ENCODE peak calls at places on chromosomes 2 and 18, in nine cellular contexts. One of them, this sample, is unnamed.

GRCh38 chr2:73746015-73746876 is 9.1 kb upstream of the TPRKB start:
- DNase-seq in iris pigment epithelial cell: no peak
- DNase-seq in NCI-H1092: no peak
- DNase-seq in smooth muscle cell of the brain vasculature: no peak
- DNase-seq in A172: no peak
- DNase-seq in amygdala: no peak
- DNase-seq in substantia nigra: no peak
- DNase-seq in esophagus squamous epithelium: no peak
- DNase-seq in right cardiac atrium: no peak
- DNase-seq in this sample: no peak

GRCh38 chr2:181005326-181005655 is 24.9 kb downstream of the UBE2E3 start:
- DNase-seq in A172: no peak
- DNase-seq in right cardiac atrium: no peak
- DNase-seq in smooth muscle cell of the brain vasculature: no peak
- DNase-seq in NCI-H1092: no peak
- DNase-seq in esophagus squamous epithelium: no peak
- DNase-seq in substantia nigra: no peak
- DNase-seq in iris pigment epithelial cell: no peak
- DNase-seq in amygdala: no peak
- DNase-seq in this sample: no peak

GRCh38 chr2:63571291-63571690 is 17.0 kb downstream of the WDPCP start:
- DNase-seq in right cardiac atrium: no peak
- DNase-seq in NCI-H1092: no peak
- DNase-seq in A172: no peak
- DNase-seq in smooth muscle cell of the brain vasculature: no peak
- DNase-seq in substantia nigra: no peak
- DNase-seq in esophagus squamous epithelium: no peak
- DNase-seq in iris pigment epithelial cell: no peak
- DNase-seq in amygdala: no peak
- DNase-seq in this sample: no peak

GRCh38 chr2:24179683-24180082 is 4.8 kb downstream of the FAM228A start:
- DNase-seq in right cardiac atrium: no peak
- DNase-seq in esophagus squamous epithelium: no peak
- DNase-seq in smooth muscle cell of the brain vasculature: no peak
- DNase-seq in A172: no peak
- DNase-seq in iris pigment epithelial cell: no peak
- DNase-seq in amygdala: no peak
- DNase-seq in substantia nigra: no peak
- DNase-seq in NCI-H1092: no peak
- DNase-seq in this sample: no peak

GRCh38 chr2:98580656-98581284 is 27.5 kb downstream of the COA5 start:
- DNase-seq in NCI-H1092: no peak
- DNase-seq in esophagus squamous epithelium: no peak
- DNase-seq in right cardiac atrium: no peak
- DNase-seq in smooth muscle cell of the brain vasculature: no peak
- DNase-seq in amygdala: no peak
- DNase-seq in A172: no peak
- DNase-seq in iris pigment epithelial cell: no peak
- DNase-seq in substantia nigra: no peak
- DNase-seq in this sample: no peak

GRCh38 chr2:96402591-96402990 is 67.0 kb downstream of the NCAPH start:
- DNase-seq in substantia nigra: no peak
- DNase-seq in esophagus squamous epithelium: no peak
- DNase-seq in NCI-H1092: no peak
- DNase-seq in right cardiac atrium: no peak
- DNase-seq in A172: no peak
- DNase-seq in amygdala: no peak
- DNase-seq in iris pigment epithelial cell: no peak
- DNase-seq in smooth muscle cell of the brain vasculature: no peak
- DNase-seq in this sample: no peak

GRCh38 chr2:217150236-217150635 is 290.4 kb upstream of the TNP1 start:
- DNase-seq in iris pigment epithelial cell: peak
- DNase-seq in esophagus squamous epithelium: no peak
- DNase-seq in amygdala: no peak
- DNase-seq in smooth muscle cell of the brain vasculature: no peak
- DNase-seq in NCI-H1092: no peak
- DNase-seq in right cardiac atrium: no peak
- DNase-seq in substantia nigra: no peak
- DNase-seq in A172: no peak
- DNase-seq in this sample: no peak

GRCh38 chr18:36409779-36410178 is 112.3 kb downstream of the FHOD3 start:
- DNase-seq in A172: no peak
- DNase-seq in right cardiac atrium: no peak
- DNase-seq in amygdala: no peak
- DNase-seq in smooth muscle cell of the brain vasculature: no peak
- DNase-seq in esophagus squamous epithelium: no peak
- DNase-seq in substantia nigra: no peak
- DNase-seq in NCI-H1092: no peak
- DNase-seq in iris pigment epithelial cell: no peak
- DNase-seq in this sample: no peak

GRCh38 chr2:149894760-149895159 is 307.2 kb upstream of the MMADHC start:
- DNase-seq in smooth muscle cell of the brain vasculature: no peak
- DNase-seq in A172: peak
- DNase-seq in right cardiac atrium: no peak
- DNase-seq in NCI-H1092: no peak
- DNase-seq in esophagus squamous epithelium: no peak
- DNase-seq in amygdala: no peak
- DNase-seq in iris pigment epithelial cell: peak
- DNase-seq in substantia nigra: no peak
- DNase-seq in this sample: no peak

GRCh38 chr18:9348079-9348671 is 13.6 kb downstream of the TWSG1 start:
- DNase-seq in substantia nigra: no peak
- DNase-seq in A172: peak
- DNase-seq in iris pigment epithelial cell: peak
- DNase-seq in amygdala: no peak
- DNase-seq in esophagus squamous epithelium: no peak
- DNase-seq in smooth muscle cell of the brain vasculature: no peak
- DNase-seq in right cardiac atrium: no peak
- DNase-seq in NCI-H1092: no peak
- DNase-seq in this sample: no peak

GRCh38 chr2:11787991-11788390 is 41.6 kb downstream of the LPIN1 start:
- DNase-seq in smooth muscle cell of the brain vasculature: no peak
- DNase-seq in right cardiac atrium: no peak
- DNase-seq in A172: no peak
- DNase-seq in NCI-H1092: no peak
- DNase-seq in esophagus squamous epithelium: no peak
- DNase-seq in amygdala: no peak
- DNase-seq in iris pigment epithelial cell: no peak
- DNase-seq in substantia nigra: no peak
- DNase-seq in this sample: no peak

GRCh38 chr18:77024476-77024875 is 108.1 kb downstream of the MBP start:
- DNase-seq in smooth muscle cell of the brain vasculature: no peak
- DNase-seq in right cardiac atrium: no peak
- DNase-seq in NCI-H1092: no peak
- DNase-seq in amygdala: no peak
- DNase-seq in substantia nigra: no peak
- DNase-seq in iris pigment epithelial cell: no peak
- DNase-seq in A172: no peak
- DNase-seq in esophagus squamous epithelium: no peak
- DNase-seq in this sample: no peak

GRCh38 chr2:232196802-232197201 is 181.7 kb upstream of the ALPP start:
- DNase-seq in right cardiac atrium: no peak
- DNase-seq in A172: no peak
- DNase-seq in substantia nigra: no peak
- DNase-seq in iris pigment epithelial cell: no peak
- DNase-seq in esophagus squamous epithelium: no peak
- DNase-seq in smooth muscle cell of the brain vasculature: no peak
- DNase-seq in amygdala: no peak
- DNase-seq in NCI-H1092: no peak
- DNase-seq in this sample: no peak

GRCh38 chr2:105977212-105977611 is 216.9 kb downstream of the UXS1 start:
- DNase-seq in amygdala: no peak
- DNase-seq in smooth muscle cell of the brain vasculature: no peak
- DNase-seq in esophagus squamous epithelium: no peak
- DNase-seq in A172: peak
- DNase-seq in substantia nigra: no peak
- DNase-seq in iris pigment epithelial cell: peak
- DNase-seq in NCI-H1092: no peak
- DNase-seq in right cardiac atrium: no peak
- DNase-seq in this sample: no peak

GRCh38 chr2:74440005-74440377 is 1.7 kb downstream of the RTKN start:
- DNase-seq in iris pigment epithelial cell: peak
- DNase-seq in esophagus squamous epithelium: no peak
- DNase-seq in substantia nigra: peak
- DNase-seq in smooth muscle cell of the brain vasculature: no peak
- DNase-seq in right cardiac atrium: peak
- DNase-seq in A172: peak
- DNase-seq in amygdala: peak
- DNase-seq in NCI-H1092: no peak
- DNase-seq in this sample: no peak

GRCh38 chr2:36441065-36441625 is 85.6 kb downstream of the CRIM1 start:
- DNase-seq in right cardiac atrium: no peak
- DNase-seq in iris pigment epithelial cell: no peak
- DNase-seq in amygdala: no peak
- DNase-seq in smooth muscle cell of the brain vasculature: no peak
- DNase-seq in substantia nigra: no peak
- DNase-seq in NCI-H1092: no peak
- DNase-seq in A172: no peak
- DNase-seq in esophagus squamous epithelium: no peak
- DNase-seq in this sample: no peak

GRCh38 chr2:95074663-95075439 is 46.8 kb downstream of the MRPS5 start:
- DNase-seq in iris pigment epithelial cell: no peak
- DNase-seq in esophagus squamous epithelium: no peak
- DNase-seq in amygdala: no peak
- DNase-seq in smooth muscle cell of the brain vasculature: no peak
- DNase-seq in A172: no peak
- DNase-seq in right cardiac atrium: no peak
- DNase-seq in substantia nigra: no peak
- DNase-seq in NCI-H1092: no peak
- DNase-seq in this sample: peak

GRCh38 chr2:165016772-165017411 is 61.6 kb upstream of the SLC38A11 start:
- DNase-seq in smooth muscle cell of the brain vasculature: peak
- DNase-seq in esophagus squamous epithelium: no peak
- DNase-seq in NCI-H1092: peak
- DNase-seq in iris pigment epithelial cell: peak
- DNase-seq in right cardiac atrium: peak
- DNase-seq in amygdala: peak
- DNase-seq in A172: peak
- DNase-seq in substantia nigra: peak
- DNase-seq in this sample: no peak

GRCh38 chr18:8972116-8972515 is 130.4 kb upstream of the NDUFV2 start:
- DNase-seq in right cardiac atrium: no peak
- DNase-seq in iris pigment epithelial cell: no peak
- DNase-seq in substantia nigra: no peak
- DNase-seq in smooth muscle cell of the brain vasculature: no peak
- DNase-seq in esophagus squamous epithelium: no peak
- DNase-seq in amygdala: no peak
- DNase-seq in A172: no peak
- DNase-seq in NCI-H1092: no peak
- DNase-seq in this sample: no peak

GRCh38 chr18:8808001-8808400 is 102.6 kb downstream of the MTCL1 start:
- DNase-seq in smooth muscle cell of the brain vasculature: no peak
- DNase-seq in amygdala: no peak
- DNase-seq in right cardiac atrium: no peak
- DNase-seq in esophagus squamous epithelium: no peak
- DNase-seq in NCI-H1092: no peak
- DNase-seq in iris pigment epithelial cell: no peak
- DNase-seq in A172: peak
- DNase-seq in substantia nigra: no peak
- DNase-seq in this sample: no peak

GRCh38 chr2:59177748-59178147 is 936.6 kb upstream of the FANCL start:
- DNase-seq in right cardiac atrium: no peak
- DNase-seq in NCI-H1092: peak
- DNase-seq in A172: no peak
- DNase-seq in esophagus squamous epithelium: no peak
- DNase-seq in amygdala: no peak
- DNase-seq in iris pigment epithelial cell: peak
- DNase-seq in substantia nigra: no peak
- DNase-seq in smooth muscle cell of the brain vasculature: no peak
- DNase-seq in this sample: no peak

GRCh38 chr18:36650206-36650605 is 178.6 kb downstream of the TPGS2 start:
- DNase-seq in esophagus squamous epithelium: no peak
- DNase-seq in iris pigment epithelial cell: no peak
- DNase-seq in amygdala: no peak
- DNase-seq in substantia nigra: no peak
- DNase-seq in right cardiac atrium: no peak
- DNase-seq in NCI-H1092: no peak
- DNase-seq in smooth muscle cell of the brain vasculature: no peak
- DNase-seq in A172: no peak
- DNase-seq in this sample: no peak

GRCh38 chr2:173119069-173119807 is 43.6 kb downstream of the MAP3K20 start:
- DNase-seq in substantia nigra: no peak
- DNase-seq in smooth muscle cell of the brain vasculature: no peak
- DNase-seq in iris pigment epithelial cell: no peak
- DNase-seq in amygdala: no peak
- DNase-seq in right cardiac atrium: peak
- DNase-seq in esophagus squamous epithelium: no peak
- DNase-seq in A172: no peak
- DNase-seq in NCI-H1092: peak
- DNase-seq in this sample: no peak

GRCh38 chr2:121502246-121502645 is 28.4 kb upstream of the RNU4ATAC start:
- DNase-seq in right cardiac atrium: no peak
- DNase-seq in NCI-H1092: no peak
- DNase-seq in smooth muscle cell of the brain vasculature: no peak
- DNase-seq in A172: no peak
- DNase-seq in substantia nigra: no peak
- DNase-seq in amygdala: no peak
- DNase-seq in esophagus squamous epithelium: no peak
- DNase-seq in iris pigment epithelial cell: peak
- DNase-seq in this sample: no peak

GRCh38 chr2:61980758-61981157 is 75.3 kb downstream of the COMMD1 start:
- DNase-seq in iris pigment epithelial cell: no peak
- DNase-seq in substantia nigra: no peak
- DNase-seq in right cardiac atrium: no peak
- DNase-seq in esophagus squamous epithelium: no peak
- DNase-seq in amygdala: no peak
- DNase-seq in A172: no peak
- DNase-seq in smooth muscle cell of the brain vasculature: no peak
- DNase-seq in NCI-H1092: no peak
- DNase-seq in this sample: no peak

GRCh38 chr2:105617631-105618350 is 126.9 kb upstream of the NCK2 start:
- DNase-seq in right cardiac atrium: no peak
- DNase-seq in esophagus squamous epithelium: no peak
- DNase-seq in smooth muscle cell of the brain vasculature: no peak
- DNase-seq in amygdala: no peak
- DNase-seq in NCI-H1092: no peak
- DNase-seq in substantia nigra: no peak
- DNase-seq in A172: peak
- DNase-seq in iris pigment epithelial cell: no peak
- DNase-seq in this sample: no peak

GRCh38 chr2:182631299-182631698 is 84.8 kb upstream of the DNAJC10 start:
- DNase-seq in right cardiac atrium: no peak
- DNase-seq in amygdala: no peak
- DNase-seq in A172: no peak
- DNase-seq in substantia nigra: no peak
- DNase-seq in esophagus squamous epithelium: no peak
- DNase-seq in NCI-H1092: no peak
- DNase-seq in iris pigment epithelial cell: no peak
- DNase-seq in smooth muscle cell of the brain vasculature: no peak
- DNase-seq in this sample: no peak

GRCh38 chr18:8176554-8176953 is 432.7 kb upstream of the RAB12 start:
- DNase-seq in NCI-H1092: no peak
- DNase-seq in right cardiac atrium: no peak
- DNase-seq in iris pigment epithelial cell: no peak
- DNase-seq in esophagus squamous epithelium: no peak
- DNase-seq in A172: no peak
- DNase-seq in smooth muscle cell of the brain vasculature: no peak
- DNase-seq in substantia nigra: no peak
- DNase-seq in amygdala: no peak
- DNase-seq in this sample: no peak

GRCh38 chr2:187580462-187581124 is 26.4 kb upstream of the TFPI start:
- DNase-seq in A172: peak
- DNase-seq in iris pigment epithelial cell: peak
- DNase-seq in NCI-H1092: no peak
- DNase-seq in smooth muscle cell of the brain vasculature: peak
- DNase-seq in right cardiac atrium: no peak
- DNase-seq in substantia nigra: no peak
- DNase-seq in amygdala: no peak
- DNase-seq in esophagus squamous epithelium: no peak
- DNase-seq in this sample: no peak

GRCh38 chr2:187500585-187501359 is 52.7 kb upstream of the CALCRL start:
- DNase-seq in amygdala: no peak
- DNase-seq in substantia nigra: no peak
- DNase-seq in right cardiac atrium: no peak
- DNase-seq in iris pigment epithelial cell: peak
- DNase-seq in A172: peak
- DNase-seq in esophagus squamous epithelium: no peak
- DNase-seq in smooth muscle cell of the brain vasculature: no peak
- DNase-seq in NCI-H1092: no peak
- DNase-seq in this sample: no peak

GRCh38 chr2:215002500-215002899 is 135.9 kb downstream of the ABCA12 start:
- DNase-seq in right cardiac atrium: no peak
- DNase-seq in substantia nigra: no peak
- DNase-seq in iris pigment epithelial cell: peak
- DNase-seq in smooth muscle cell of the brain vasculature: peak
- DNase-seq in NCI-H1092: no peak
- DNase-seq in amygdala: peak
- DNase-seq in esophagus squamous epithelium: no peak
- DNase-seq in A172: peak
- DNase-seq in this sample: no peak

This sample was measured in activated T-helper 1 cell treated with anti-CD3 and anti-CD28 coated beads, Interleukin-12 subunit alpha, Interleukin-12 subunit beta, Interleukin-2, Interleukin-4 antibody, amounts not matched to agents 30 ng/mL and 10 ng/mL and 1 ng/mL, durations not matched to agents 14 hours and 24 hours and 36 hours.